ENCODE peak calls at places on chromosomes 7 and 10, in eight cellular contexts. One of them, this sample, is unnamed.

GRCh38 chr10:106795619-106796018 is 368.9 kb downstream of the SORCS1 start:
- DNase-seq in ovary: peak
- DNase-seq in glutamatergic neuron: peak
- DNase-seq in IMR-90: no peak
- DNase-seq in Peyer's patch: no peak
- DNase-seq in osteocyte: no peak
- DNase-seq in T-cell: no peak
- DNase-seq in DMS153: no peak
- DNase-seq in this sample: peak

GRCh38 chr7:31883761-31884164 is 186.4 kb downstream of the PDE1C start:
- DNase-seq in Peyer's patch: no peak
- DNase-seq in ovary: no peak
- DNase-seq in glutamatergic neuron: no peak
- DNase-seq in IMR-90: peak
- DNase-seq in DMS153: peak
- DNase-seq in T-cell: no peak
- DNase-seq in osteocyte: no peak
- DNase-seq in this sample: peak

GRCh38 chr10:98361131-98361633 is 53.8 kb downstream of the PYROXD2 start:
- DNase-seq in T-cell: no peak
- DNase-seq in DMS153: peak
- DNase-seq in Peyer's patch: no peak
- DNase-seq in osteocyte: no peak
- DNase-seq in IMR-90: peak
- DNase-seq in ovary: peak
- DNase-seq in glutamatergic neuron: no peak
- DNase-seq in this sample: no peak

GRCh38 chr7:24119852-24120251 is 164.1 kb upstream of the NPY start:
- DNase-seq in T-cell: no peak
- DNase-seq in osteocyte: no peak
- DNase-seq in IMR-90: no peak
- DNase-seq in Peyer's patch: no peak
- DNase-seq in DMS153: no peak
- DNase-seq in glutamatergic neuron: no peak
- DNase-seq in ovary: no peak
- DNase-seq in this sample: no peak

GRCh38 chr7:36905836-36906235 is 181.5 kb upstream of the AOAH start:
- DNase-seq in glutamatergic neuron: no peak
- DNase-seq in Peyer's patch: no peak
- DNase-seq in IMR-90: no peak
- DNase-seq in DMS153: no peak
- DNase-seq in osteocyte: no peak
- DNase-seq in T-cell: no peak
- DNase-seq in ovary: no peak
- DNase-seq in this sample: no peak

GRCh38 chr7:144738708-144739314 is 97.0 kb downstream of the TPK1 start:
- DNase-seq in osteocyte: no peak
- DNase-seq in IMR-90: no peak
- DNase-seq in ovary: no peak
- DNase-seq in T-cell: peak
- DNase-seq in Peyer's patch: no peak
- DNase-seq in glutamatergic neuron: no peak
- DNase-seq in DMS153: peak
- DNase-seq in this sample: peak

GRCh38 chr7:152336754-152337368 is 98.9 kb downstream of the KMT2C start:
- DNase-seq in glutamatergic neuron: peak
- DNase-seq in Peyer's patch: no peak
- DNase-seq in ovary: no peak
- DNase-seq in T-cell: no peak
- DNase-seq in IMR-90: peak
- DNase-seq in osteocyte: no peak
- DNase-seq in DMS153: peak
- DNase-seq in this sample: peak

GRCh38 chr7:107119376-107120100 is 49.3 kb upstream of the HBP1 start:
- DNase-seq in ovary: no peak
- DNase-seq in Peyer's patch: no peak
- DNase-seq in glutamatergic neuron: no peak
- DNase-seq in osteocyte: no peak
- DNase-seq in IMR-90: no peak
- DNase-seq in T-cell: no peak
- DNase-seq in DMS153: no peak
- DNase-seq in this sample: no peak

GRCh38 chr7:70389752-70390151 is 742.2 kb upstream of the GALNT17 start:
- DNase-seq in glutamatergic neuron: no peak
- DNase-seq in Peyer's patch: no peak
- DNase-seq in ovary: no peak
- DNase-seq in T-cell: no peak
- DNase-seq in osteocyte: no peak
- DNase-seq in DMS153: no peak
- DNase-seq in IMR-90: no peak
- DNase-seq in this sample: no peak

GRCh38 chr10:70417568-70417967 is 13.6 kb downstream of the EIF4EBP2 start:
- DNase-seq in IMR-90: peak
- DNase-seq in ovary: no peak
- DNase-seq in glutamatergic neuron: no peak
- DNase-seq in osteocyte: no peak
- DNase-seq in DMS153: no peak
- DNase-seq in Peyer's patch: no peak
- DNase-seq in T-cell: no peak
- DNase-seq in this sample: no peak